ENCODE peak calls at places on chromosomes 4 and X, in eight cellular contexts. One of them, this sample, is unnamed.

GRCh38 chr4:21768349-21769310 is 179.9 kb downstream of the KCNIP4 start:
- ATAC-seq in A549: peak
- ATAC-seq in HCT116: peak
- ATAC-seq in heart left ventricle: no peak
- ATAC-seq in HepG2: peak
- ATAC-seq in upper lobe of left lung: no peak
- ATAC-seq in body of pancreas: peak
- ATAC-seq in right lobe of liver: peak
- ATAC-seq in this sample: no peak

GRCh38 chrX:33357606-33358005 is 146.3 kb upstream of the DMD start:
- ATAC-seq in A549: no peak
- ATAC-seq in HCT116: no peak
- ATAC-seq in heart left ventricle: peak
- ATAC-seq in HepG2: no peak
- ATAC-seq in upper lobe of left lung: no peak
- ATAC-seq in body of pancreas: no peak
- ATAC-seq in right lobe of liver: no peak
- ATAC-seq in this sample: no peak

GRCh38 chr4:10023806-10024205 is 2.5 kb upstream of the SLC2A9 start:
- ATAC-seq in A549: no peak
- ATAC-seq in HCT116: no peak
- ATAC-seq in heart left ventricle: no peak
- ATAC-seq in HepG2: peak
- ATAC-seq in upper lobe of left lung: no peak
- ATAC-seq in body of pancreas: no peak
- ATAC-seq in right lobe of liver: no peak
- ATAC-seq in this sample: no peak

GRCh38 chrX:100587846-100588245 is 3.1 kb downstream of the TNMD start:
- ATAC-seq in A549: no peak
- ATAC-seq in HCT116: no peak
- ATAC-seq in heart left ventricle: no peak
- ATAC-seq in HepG2: no peak
- ATAC-seq in upper lobe of left lung: no peak
- ATAC-seq in body of pancreas: no peak
- ATAC-seq in right lobe of liver: no peak
- ATAC-seq in this sample: peak

GRCh38 chr4:183205682-183206081 is 106.6 kb downstream of the WWC2 start:
- ATAC-seq in A549: no peak
- ATAC-seq in HCT116: no peak
- ATAC-seq in heart left ventricle: no peak
- ATAC-seq in HepG2: no peak
- ATAC-seq in upper lobe of left lung: no peak
- ATAC-seq in body of pancreas: no peak
- ATAC-seq in right lobe of liver: peak
- ATAC-seq in this sample: no peak

GRCh38 chr4:104938624-104939023 is 208.1 kb upstream of the TET2 start:
- ATAC-seq in A549: no peak
- ATAC-seq in HCT116: no peak
- ATAC-seq in heart left ventricle: no peak
- ATAC-seq in HepG2: no peak
- ATAC-seq in upper lobe of left lung: no peak
- ATAC-seq in body of pancreas: no peak
- ATAC-seq in right lobe of liver: no peak
- ATAC-seq in this sample: no peak

GRCh38 chr4:41145571-41146078 is 68.7 kb downstream of the APBB2 start:
- ATAC-seq in A549: no peak
- ATAC-seq in HCT116: peak
- ATAC-seq in heart left ventricle: no peak
- ATAC-seq in HepG2: peak
- ATAC-seq in upper lobe of left lung: no peak
- ATAC-seq in body of pancreas: no peak
- ATAC-seq in right lobe of liver: no peak
- ATAC-seq in this sample: no peak

GRCh38 chr4:101101072-101101471 is 246.3 kb downstream of the PPP3CA start:
- ATAC-seq in A549: no peak
- ATAC-seq in HCT116: no peak
- ATAC-seq in heart left ventricle: no peak
- ATAC-seq in HepG2: no peak
- ATAC-seq in upper lobe of left lung: no peak
- ATAC-seq in body of pancreas: no peak
- ATAC-seq in right lobe of liver: no peak
- ATAC-seq in this sample: no peak

GRCh38 chr4:48470570-48470969 is 12.6 kb upstream of the SLC10A4 start:
- ATAC-seq in A549: no peak
- ATAC-seq in HCT116: no peak
- ATAC-seq in heart left ventricle: no peak
- ATAC-seq in HepG2: no peak
- ATAC-seq in upper lobe of left lung: no peak
- ATAC-seq in body of pancreas: no peak
- ATAC-seq in right lobe of liver: no peak
- ATAC-seq in this sample: no peak

GRCh38 chr4:151992301-151992700 is 231.5 kb upstream of the GATB start:
- ATAC-seq in A549: no peak
- ATAC-seq in HCT116: no peak
- ATAC-seq in heart left ventricle: no peak
- ATAC-seq in HepG2: no peak
- ATAC-seq in upper lobe of left lung: no peak
- ATAC-seq in body of pancreas: no peak
- ATAC-seq in right lobe of liver: no peak
- ATAC-seq in this sample: no peak

GRCh38 chr4:147299205-147299604 is 181.7 kb upstream of the EDNRA start:
- ATAC-seq in A549: peak
- ATAC-seq in HCT116: no peak
- ATAC-seq in heart left ventricle: no peak
- ATAC-seq in HepG2: no peak
- ATAC-seq in upper lobe of left lung: no peak
- ATAC-seq in body of pancreas: no peak
- ATAC-seq in right lobe of liver: no peak
- ATAC-seq in this sample: no peak

GRCh38 chr4:336099-336892 is 1.3 kb upstream of the ZNF141 start:
- ATAC-seq in A549: no peak
- ATAC-seq in HCT116: no peak
- ATAC-seq in heart left ventricle: peak
- ATAC-seq in HepG2: no peak
- ATAC-seq in upper lobe of left lung: no peak
- ATAC-seq in body of pancreas: peak
- ATAC-seq in right lobe of liver: no peak
- ATAC-seq in this sample: peak

GRCh38 chr4:110268352-110268751 is 69.9 kb upstream of the ELOVL6 start:
- ATAC-seq in A549: no peak
- ATAC-seq in HCT116: no peak
- ATAC-seq in heart left ventricle: no peak
- ATAC-seq in HepG2: no peak
- ATAC-seq in upper lobe of left lung: no peak
- ATAC-seq in body of pancreas: no peak
- ATAC-seq in right lobe of liver: no peak
- ATAC-seq in this sample: no peak

GRCh38 chr4:164304240-164304639 is 449.7 kb upstream of the SMIM31 start:
- ATAC-seq in A549: no peak
- ATAC-seq in HCT116: no peak
- ATAC-seq in heart left ventricle: no peak
- ATAC-seq in HepG2: no peak
- ATAC-seq in upper lobe of left lung: no peak
- ATAC-seq in body of pancreas: no peak
- ATAC-seq in right lobe of liver: no peak
- ATAC-seq in this sample: no peak

GRCh38 chrX:53682885-53683555 is 3.5 kb downstream of the HUWE1 start:
- ATAC-seq in A549: peak
- ATAC-seq in HCT116: peak
- ATAC-seq in heart left ventricle: no peak
- ATAC-seq in HepG2: peak
- ATAC-seq in upper lobe of left lung: peak
- ATAC-seq in body of pancreas: no peak
- ATAC-seq in right lobe of liver: no peak
- ATAC-seq in this sample: no peak

GRCh38 chr4:40427138-40427537 is 92.0 kb downstream of the CHRNA9 start:
- ATAC-seq in A549: no peak
- ATAC-seq in HCT116: no peak
- ATAC-seq in heart left ventricle: no peak
- ATAC-seq in HepG2: no peak
- ATAC-seq in upper lobe of left lung: no peak
- ATAC-seq in body of pancreas: no peak
- ATAC-seq in right lobe of liver: peak
- ATAC-seq in this sample: no peak

GRCh38 chr4:81198609-81199008 is 16.4 kb downstream of the PRKG2 start:
- ATAC-seq in A549: no peak
- ATAC-seq in HCT116: no peak
- ATAC-seq in heart left ventricle: no peak
- ATAC-seq in HepG2: no peak
- ATAC-seq in upper lobe of left lung: no peak
- ATAC-seq in body of pancreas: no peak
- ATAC-seq in right lobe of liver: no peak
- ATAC-seq in this sample: no peak

GRCh38 chr4:2651546-2651945 is 104.6 kb downstream of the TNIP2 start:
- ATAC-seq in A549: no peak
- ATAC-seq in HCT116: no peak
- ATAC-seq in heart left ventricle: no peak
- ATAC-seq in HepG2: no peak
- ATAC-seq in upper lobe of left lung: no peak
- ATAC-seq in body of pancreas: no peak
- ATAC-seq in right lobe of liver: no peak
- ATAC-seq in this sample: no peak

GRCh38 chr4:24645765-24646550 is 61.6 kb upstream of the DHX15 start:
- ATAC-seq in A549: peak
- ATAC-seq in HCT116: no peak
- ATAC-seq in heart left ventricle: peak
- ATAC-seq in HepG2: no peak
- ATAC-seq in upper lobe of left lung: no peak
- ATAC-seq in body of pancreas: no peak
- ATAC-seq in right lobe of liver: no peak
- ATAC-seq in this sample: no peak

GRCh38 chrX:37405954-37406353 is 56.8 kb downstream of the PRRG1 start:
- ATAC-seq in A549: no peak
- ATAC-seq in HCT116: no peak
- ATAC-seq in heart left ventricle: no peak
- ATAC-seq in HepG2: no peak
- ATAC-seq in upper lobe of left lung: no peak
- ATAC-seq in body of pancreas: no peak
- ATAC-seq in right lobe of liver: no peak
- ATAC-seq in this sample: no peak

GRCh38 chr4:38873290-38873949 is 5.8 kb downstream of the FAM114A1 start:
- ATAC-seq in A549: no peak
- ATAC-seq in HCT116: peak
- ATAC-seq in heart left ventricle: no peak
- ATAC-seq in HepG2: peak
- ATAC-seq in upper lobe of left lung: no peak
- ATAC-seq in body of pancreas: no peak
- ATAC-seq in right lobe of liver: no peak
- ATAC-seq in this sample: no peak

GRCh38 chr4:55175779-55176231 is 50.4 kb upstream of the KDR start:
- ATAC-seq in A549: no peak
- ATAC-seq in HCT116: peak
- ATAC-seq in heart left ventricle: no peak
- ATAC-seq in HepG2: no peak
- ATAC-seq in upper lobe of left lung: no peak
- ATAC-seq in body of pancreas: no peak
- ATAC-seq in right lobe of liver: no peak
- ATAC-seq in this sample: no peak

GRCh38 chr4:55173580-55173979 is 48.2 kb upstream of the KDR start:
- ATAC-seq in A549: no peak
- ATAC-seq in HCT116: no peak
- ATAC-seq in heart left ventricle: no peak
- ATAC-seq in HepG2: no peak
- ATAC-seq in upper lobe of left lung: no peak
- ATAC-seq in body of pancreas: no peak
- ATAC-seq in right lobe of liver: no peak
- ATAC-seq in this sample: no peak

GRCh38 chr4:55178226-55179005 is 53.0 kb upstream of the KDR start:
- ATAC-seq in A549: no peak
- ATAC-seq in HCT116: no peak
- ATAC-seq in heart left ventricle: peak
- ATAC-seq in HepG2: no peak
- ATAC-seq in upper lobe of left lung: no peak
- ATAC-seq in body of pancreas: no peak
- ATAC-seq in right lobe of liver: peak
- ATAC-seq in this sample: no peak

GRCh38 chr4:55177461-55177860 is 52.1 kb upstream of the KDR start:
- ATAC-seq in A549: no peak
- ATAC-seq in HCT116: no peak
- ATAC-seq in heart left ventricle: no peak
- ATAC-seq in HepG2: no peak
- ATAC-seq in upper lobe of left lung: peak
- ATAC-seq in body of pancreas: no peak
- ATAC-seq in right lobe of liver: no peak
- ATAC-seq in this sample: no peak

DNA sequence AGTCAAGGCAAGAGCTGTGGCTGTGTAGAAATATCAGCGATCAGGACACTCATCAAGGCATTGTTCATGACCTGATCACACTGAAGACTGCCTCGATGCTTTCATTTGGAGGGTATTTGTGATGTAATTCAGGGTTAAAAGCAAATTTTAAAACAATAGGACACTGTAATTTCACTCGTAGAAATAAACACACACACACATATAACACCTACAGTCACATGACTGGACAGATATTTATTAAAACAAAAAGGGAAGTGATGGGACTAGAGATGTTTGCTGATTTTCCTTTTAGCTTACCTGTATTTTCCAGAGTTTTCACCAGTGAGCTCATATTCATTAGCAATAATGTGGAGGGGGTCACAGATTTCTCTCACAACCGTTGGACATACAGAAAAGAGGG is 51.1 kb upstream of the KDR start:
- ATAC-seq in A549: no peak
- ATAC-seq in HCT116: no peak
- ATAC-seq in heart left ventricle: no peak
- ATAC-seq in HepG2: no peak
- ATAC-seq in upper lobe of left lung: no peak
- ATAC-seq in body of pancreas: no peak
- ATAC-seq in right lobe of liver: no peak
- ATAC-seq in this sample: no peak
- H3K4me3 ChIP-seq in A549: no peak
- H3K4me3 ChIP-seq in HCT116: peak
- H3K4me3 ChIP-seq in heart left ventricle: no peak
- H3K4me3 ChIP-seq in HepG2: no peak
- H3K4me3 ChIP-seq in upper lobe of left lung: no peak
- H3K4me3 ChIP-seq in body of pancreas: no peak
- H3K4me3 ChIP-seq in right lobe of liver: no peak
- H3K4me3 ChIP-seq in this sample: no peak

GRCh38 chr4:82900335-82901128 is at the start of gene THAP9:
- ATAC-seq in A549: peak
- ATAC-seq in HCT116: peak
- ATAC-seq in heart left ventricle: peak
- ATAC-seq in HepG2: peak
- ATAC-seq in upper lobe of left lung: peak
- ATAC-seq in body of pancreas: peak
- ATAC-seq in right lobe of liver: peak
- ATAC-seq in this sample: peak
- TF ChIP-seq POLR2A in A549: peak
- TF ChIP-seq POLR2A in HCT116: peak
- TF ChIP-seq POLR2A in heart left ventricle: peak
- TF ChIP-seq POLR2A in HepG2: peak
- TF ChIP-seq POLR2A in upper lobe of left lung: peak
- TF ChIP-seq POLR2A in body of pancreas: peak
- TF ChIP-seq POLR2A in right lobe of liver: peak
- TF ChIP-seq POLR2A in this sample: peak

GRCh38 chrX:129961180-129962083 is 21.0 kb upstream of the BCORL1 start:
- ATAC-seq in A549: peak
- ATAC-seq in HCT116: peak
- ATAC-seq in heart left ventricle: peak
- ATAC-seq in HepG2: peak
- ATAC-seq in upper lobe of left lung: peak
- ATAC-seq in body of pancreas: peak
- ATAC-seq in right lobe of liver: peak
- ATAC-seq in this sample: no peak
- H3K4me3 ChIP-seq in A549: peak
- H3K4me3 ChIP-seq in HCT116: peak
- H3K4me3 ChIP-seq in heart left ventricle: no peak
- H3K4me3 ChIP-seq in HepG2: peak
- H3K4me3 ChIP-seq in upper lobe of left lung: peak
- H3K4me3 ChIP-seq in body of pancreas: no peak
- H3K4me3 ChIP-seq in right lobe of liver: peak
- H3K4me3 ChIP-seq in this sample: no peak

GRCh38 chr4:98995183-98996055 is at the start of gene METAP1:
- ATAC-seq in A549: peak
- ATAC-seq in HCT116: peak
- ATAC-seq in heart left ventricle: peak
- ATAC-seq in HepG2: peak
- ATAC-seq in upper lobe of left lung: peak
- ATAC-seq in body of pancreas: peak
- ATAC-seq in right lobe of liver: peak
- ATAC-seq in this sample: peak
- TF ChIP-seq POLR2A in A549: peak
- TF ChIP-seq POLR2A in HCT116: peak
- TF ChIP-seq POLR2A in heart left ventricle: peak
- TF ChIP-seq POLR2A in HepG2: peak
- TF ChIP-seq POLR2A in upper lobe of left lung: peak
- TF ChIP-seq POLR2A in body of pancreas: peak
- TF ChIP-seq POLR2A in right lobe of liver: peak
- TF ChIP-seq POLR2A in this sample: peak